ENCODE peak calls at places on chromosomes 11 and 22, in five cellular contexts. F, L, E, N and Y are unnamed samples.

GRCh38 chr11:59145534-59145933 is 2.9 kb downstream of the FAM111A start:
- DNase-seq in F (no peak), L (no peak), E (no peak), N (no peak), Y (peak; percentile 67)

GRCh38 chr11:72578541-72578940 is 95.7 kb downstream of the PDE2A start:
- DNase-seq in N (no peak), E (no peak), F (no peak), L (no peak), Y (no peak)

GRCh38 chr11:65920035-65920802 is 993 bp downstream of the DRAP1 start:
- DNase-seq in E (no peak), F (no peak), L (no peak), N (no peak), Y (no peak)

GRCh38 chr22:37020192-37020479 is 594 bp downstream of the MPST start:
- DNase-seq in E (no peak), F (peak; percentile 36), L (no peak), N (peak; percentile 39), Y (no peak)

GRCh38 chr11:61004841-61005240 is 33.4 kb downstream of the CD6 start:
- DNase-seq in F (no peak), N (no peak), E (no peak), L (peak; percentile 60), Y (no peak)

GRCh38 chr11:66188580-66188979 is 79.9 kb upstream of the RAB1B start:
- DNase-seq in F (no peak), N (peak; percentile 60), L (no peak), E (no peak), Y (peak; percentile 29)

GRCh38 chr11:61695917-61696316 is 15.7 kb downstream of the DAGLA start:
- DNase-seq in F (peak; percentile 71), N (peak; percentile 92), L (peak; percentile 89), E (peak; percentile 47), Y (no peak)

GRCh38 chr11:119934866-119935265 is 203.0 kb downstream of the TRIM29 start:
- DNase-seq in F (no peak), N (no peak), E (no peak), L (no peak), Y (no peak)

GRCh38 chr11:9459573-9460321 is 1.1 kb upstream of the ZNF143 start:
- DNase-seq in N (peak; percentile 51), F (peak; percentile 59), E (no peak), L (no peak), Y (no peak)

GRCh38 chr11:70210516-70210915 is 7.4 kb downstream of the FADD start:
- DNase-seq in F (no peak), N (no peak), E (no peak), L (no peak), Y (no peak)

GRCh38 chr22:39617342-39617741 is 46.8 kb downstream of the CACNA1I start:
- DNase-seq in L (no peak), N (no peak), F (peak; percentile 29), E (no peak), Y (no peak)